ENCODE peak calls at places on chromosomes 4 and X, in six cellular contexts. Q is HCT116, Y is PC-3, X is GM23248, L is MM.1S, H is SK-N-SH. D is an unnamed sample.

GRCh38 chr4:150960818-150961217 is 54.3 kb downstream of the LRBA start:
- DNase-seq in L (peak), X (peak), Q (no peak), Y (peak), H (peak), D (peak)

GRCh38 chrX:53122013-53122412 is 28.1 kb downstream of the KANTR start:
- DNase-seq in L (no peak), Y (no peak), X (no peak), H (no peak), Q (no peak), D (no peak)

GRCh38 chr4:1318488-1319213 is 28.4 kb upstream of the UVSSA start:
- DNase-seq in L (no peak), Q (peak), Y (no peak), H (no peak), X (no peak), D (peak)

GRCh38 chr4:8394125-8394524 is 46.4 kb downstream of the ACOX3 start:
- DNase-seq in X (peak), L (no peak), Y (no peak), H (no peak), Q (no peak), D (peak)

GRCh38 chr4:93467484-93468155 is 360.9 kb upstream of the ATOH1 start:
- DNase-seq in Y (no peak), L (no peak), Q (no peak), H (no peak), X (no peak), D (peak)

GRCh38 chr4:133152330-133152791 is 3.3 kb downstream of the PCDH10 start:
- DNase-seq in H (no peak), X (peak), Y (no peak), L (no peak), Q (no peak), D (peak)

GRCh38 chr4:17712166-17712565 is 69.3 kb downstream of the FAM184B start:
- DNase-seq in Q (no peak), L (no peak), Y (no peak), X (no peak), H (no peak), D (no peak)

GRCh38 chrX:110156167-110156754 is 153.3 kb downstream of the TMEM164 start:
- DNase-seq in H (no peak), Q (no peak), X (peak), Y (peak), L (peak), D (no peak)

GRCh38 chr4:153713840-153714239 is 29.8 kb downstream of the TLR2 start:
- DNase-seq in H (no peak), Q (no peak), L (no peak), X (peak), Y (peak), D (no peak)
- TF ChIP-seq EZH2phosphoT487 in H (no peak), Q (no peak), L (no peak), X (no peak), Y (no peak), D (no peak)

GRCh38 chr4:123462007-123462406 is 65.4 kb downstream of the SPRY1 start:
- DNase-seq in L (no peak), Y (peak), Q (no peak), H (no peak), X (no peak), D (no peak)

GRCh38 chr4:123466080-123466785 is 69.6 kb downstream of the SPRY1 start:
- DNase-seq in Q (no peak), L (no peak), Y (no peak), H (no peak), X (no peak), D (no peak)

GRCh38 chr4:123465416-123465815 is 68.8 kb downstream of the SPRY1 start:
- DNase-seq in L (no peak), Y (no peak), X (no peak), H (no peak), Q (no peak), D (no peak)

GRCh38 chr4:123468479-123469031 is 72.0 kb downstream of the SPRY1 start:
- DNase-seq in L (no peak), Y (peak), Q (no peak), X (no peak), H (no peak), D (no peak)

GRCh38 chr4:123463869-123464268 is 67.3 kb downstream of the SPRY1 start:
- DNase-seq in X (no peak), H (no peak), Q (no peak), Y (no peak), L (no peak), D (peak)
- H3K4me2 ChIP-seq in X (no peak), H (no peak), Q (no peak), Y (no peak), L (no peak), D (peak)

GRCh38 chr4:152937280-152937534 is 1.1 kb downstream of the FHDC1 start:
- DNase-seq in H (no peak), L (no peak), Y (no peak), X (no peak), Q (no peak), D (no peak)

GRCh38 chr4:152936446-152937279 is 540 bp downstream of the FHDC1 start:
- DNase-seq in Q (no peak), Y (peak), X (peak), H (peak), L (peak), D (peak)

GRCh38 chr4:152935661-152936445 is at the start of gene FHDC1:
- DNase-seq in Y (peak), H (peak), L (peak), X (peak), Q (peak), D (peak)

GRCh38 chr4:152937535-152938236 is 1.6 kb downstream of the FHDC1 start:
- DNase-seq in H (peak), X (peak), Q (no peak), Y (no peak), L (peak), D (peak)

GRCh38 chr4:152935138-152935537 is 985 bp upstream of the FHDC1 start:
- DNase-seq in X (no peak), Y (peak), H (no peak), Q (peak), L (peak), D (peak)
- H3K9ac ChIP-seq in X (no peak), Y (peak), H (no peak), Q (peak), L (peak), D (no peak)

DNA sequence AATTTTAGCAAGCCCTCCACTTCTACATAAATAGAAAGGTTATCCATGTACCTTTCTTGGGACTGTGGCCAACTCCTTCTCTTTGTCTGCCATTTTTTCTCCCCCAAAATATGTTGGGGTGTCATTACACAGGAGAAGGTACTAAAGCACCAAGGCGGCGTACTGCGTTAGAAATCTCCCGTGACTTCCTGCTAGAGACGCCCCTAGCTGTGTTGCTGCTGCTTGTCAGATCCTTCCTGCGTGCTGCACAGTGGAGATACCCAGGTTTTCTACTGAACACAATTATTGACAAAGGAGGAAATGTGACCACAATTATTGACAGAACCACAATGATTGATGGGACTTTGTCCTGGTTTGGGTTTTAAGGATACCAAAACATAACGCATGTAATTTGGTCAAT is 97.7 kb downstream of the EFHC2 start:
- DNase-seq in X (no peak), Y (no peak), Q (no peak), L (no peak), H (no peak), D (no peak)
- TF ChIP-seq EZH2phosphoT487 in X (no peak), Y (no peak), Q (no peak), L (no peak), H (no peak), D (no peak)

GRCh38 chrX:118353081-118353850 is 7.4 kb downstream of the WDR44 start:
- DNase-seq in L (no peak), X (peak), Y (no peak), H (no peak), Q (no peak), D (no peak)
- H3K4me2 ChIP-seq in L (no peak), X (no peak), Y (no peak), H (no peak), Q (no peak), D (no peak)

D was measured in neural progenitor cell.